ENCODE peak calls at places on chromosomes 13 and 19, in six cellular contexts. One of them, this sample, is unnamed.
A peak's percentile ranks its signal among the peaks of the same experiment; 100 is the strongest.

GRCh38 chr19:29672933-29673336 is 7.7 kb downstream of the PLEKHF1 start:
- DNase-seq in ELR: no peak
- DNase-seq in NCI-H69: no peak
- DNase-seq in hippocampal formation: no peak
- DNase-seq in amygdala: no peak
- DNase-seq in AG09319: no peak
- DNase-seq in this sample: no peak

GRCh38 chr19:51593138-51593890 is 22.2 kb downstream of the ZNF175 start:
- DNase-seq in hippocampal formation: no peak
- DNase-seq in AG09319: no peak
- DNase-seq in amygdala: no peak
- DNase-seq in ELR: peak; percentile 6
- DNase-seq in NCI-H69: peak; percentile 54
- DNase-seq in this sample: no peak

GRCh38 chr19:19507354-19507753 is 8.0 kb downstream of the TSSK6 start:
- DNase-seq in hippocampal formation: no peak
- DNase-seq in NCI-H69: no peak
- DNase-seq in amygdala: no peak
- DNase-seq in AG09319: no peak
- DNase-seq in ELR: no peak
- DNase-seq in this sample: no peak

GRCh38 chr13:24232037-24232436 is 71.5 kb downstream of the SPATA13 start:
- DNase-seq in hippocampal formation: no peak
- DNase-seq in AG09319: no peak
- DNase-seq in ELR: no peak
- DNase-seq in amygdala: no peak
- DNase-seq in NCI-H69: no peak
- DNase-seq in this sample: no peak

GRCh38 chr13:29171244-29171643 is 351.1 kb downstream of the MTUS2 start:
- DNase-seq in ELR: no peak
- DNase-seq in NCI-H69: no peak
- DNase-seq in amygdala: no peak
- DNase-seq in hippocampal formation: no peak
- DNase-seq in AG09319: no peak
- DNase-seq in this sample: no peak

GRCh38 chr19:3855321-3855720 is 13.5 kb downstream of the ZFR2 start:
- DNase-seq in AG09319: no peak
- DNase-seq in hippocampal formation: no peak
- DNase-seq in amygdala: no peak
- DNase-seq in ELR: no peak
- DNase-seq in NCI-H69: peak; percentile 13
- DNase-seq in this sample: no peak

GRCh38 chr13:74979703-74980102 is 502.3 kb downstream of the TBC1D4 start:
- DNase-seq in amygdala: no peak
- DNase-seq in ELR: no peak
- DNase-seq in AG09319: no peak
- DNase-seq in NCI-H69: no peak
- DNase-seq in hippocampal formation: no peak
- DNase-seq in this sample: no peak

GRCh38 chr19:41657157-41657556 is 30.3 kb upstream of the CEACAM4 start:
- DNase-seq in hippocampal formation: no peak
- DNase-seq in amygdala: no peak
- DNase-seq in NCI-H69: peak; percentile 64
- DNase-seq in AG09319: no peak
- DNase-seq in ELR: no peak
- DNase-seq in this sample: no peak

GRCh38 chr19:13441810-13442512 is 64.3 kb downstream of the CACNA1A start:
- DNase-seq in NCI-H69: no peak
- DNase-seq in hippocampal formation: no peak
- DNase-seq in AG09319: no peak
- DNase-seq in amygdala: no peak
- DNase-seq in ELR: peak; percentile 50
- DNase-seq in this sample: no peak

GRCh38 chr13:98026457-98026857 is 73.0 kb downstream of the IPO5 start:
- DNase-seq in ELR: peak; percentile 18
- DNase-seq in AG09319: no peak
- DNase-seq in NCI-H69: peak; percentile 72
- DNase-seq in hippocampal formation: no peak
- DNase-seq in amygdala: no peak
- DNase-seq in this sample: no peak

GRCh38 chr13:80755925-80756324 is 415.0 kb upstream of the SPRY2 start:
- DNase-seq in hippocampal formation: peak; percentile 2
- DNase-seq in ELR: no peak
- DNase-seq in amygdala: no peak
- DNase-seq in NCI-H69: peak; percentile 85
- DNase-seq in AG09319: no peak
- DNase-seq in this sample: no peak

GRCh38 chr19:530133-531008 is 1.2 kb upstream of the CDC34 start:
- DNase-seq in NCI-H69: no peak
- DNase-seq in amygdala: no peak
- DNase-seq in AG09319: no peak
- DNase-seq in ELR: no peak
- DNase-seq in hippocampal formation: no peak
- DNase-seq in this sample: no peak

GRCh38 chr13:50745542-50745941 is 98.0 kb downstream of the DLEU7 start:
- DNase-seq in AG09319: no peak
- DNase-seq in ELR: peak; percentile 28
- DNase-seq in hippocampal formation: no peak
- DNase-seq in NCI-H69: no peak
- DNase-seq in amygdala: no peak
- DNase-seq in this sample: no peak